ENCODE peak calls at places on chromosome 16, in six cellular contexts. T, J, X, K, A and W are unnamed samples.

GRCh38 chr16:48498761-48499600 is 111.0 kb downstream of the N4BP1 start:
- ATAC-seq in T (no peak), J (peak), X (peak), K (no peak), A (no peak), W (no peak)

GRCh38 chr16:75087040-75087979 is 29.3 kb downstream of the LDHD start:
- ATAC-seq in T (no peak), J (peak), X (peak), K (no peak), A (no peak), W (no peak)

GRCh38 chr16:35692824-35693223 is 2233.4 kb downstream of the TP53TG3F start:
- ATAC-seq in T (no peak), J (no peak), X (no peak), K (no peak), A (no peak), W (no peak)

GRCh38 chr16:89572478-89573205 is 2.9 kb upstream of the CPNE7 start:
- ATAC-seq in T (no peak), J (peak), X (no peak), K (no peak), A (no peak), W (no peak)

GRCh38 chr16:86355114-86355513 is 155.2 kb upstream of the FOXF1 start:
- ATAC-seq in T (no peak), J (no peak), X (no peak), K (no peak), A (no peak), W (no peak)

GRCh38 chr16:84416407-84417321 is 48.3 kb downstream of the ATP2C2 start:
- ATAC-seq in T (no peak), J (no peak), X (no peak), K (no peak), A (no peak), W (no peak)

GRCh38 chr16:9039208-9039607 is 52.2 kb upstream of the HAPSTR1 start:
- ATAC-seq in T (no peak), J (no peak), X (no peak), K (no peak), A (no peak), W (no peak)

GRCh38 chr16:89615176-89615575 is 1.7 kb downstream of the DPEP1 start:
- ATAC-seq in T (no peak), J (no peak), X (no peak), K (peak), A (no peak), W (no peak)

GRCh38 chr16:62940573-62940972 is 904.3 kb upstream of the CDH8 start:
- ATAC-seq in T (no peak), J (no peak), X (no peak), K (no peak), A (no peak), W (no peak)

GRCh38 chr16:58450590-58450989 is 49.4 kb upstream of the NDRG4 start:
- ATAC-seq in T (no peak), J (no peak), X (no peak), K (no peak), A (no peak), W (no peak)

GRCh38 chr16:19898924-19899604 is 14.4 kb upstream of the GPRC5B start:
- ATAC-seq in T (peak), J (peak), X (no peak), K (peak), A (peak), W (peak)

GRCh38 chr16:89519881-89520280 is 11.7 kb downstream of the SPG7 start:
- ATAC-seq in T (no peak), J (no peak), X (no peak), K (no peak), A (no peak), W (no peak)

GRCh38 chr16:11155284-11155806 is 100.7 kb downstream of the SOCS1 start:
- ATAC-seq in T (no peak), J (no peak), X (peak), K (peak), A (peak), W (peak)

GRCh38 chr16:27972500-27972899 is 91.0 kb downstream of the GSG1L start:
- ATAC-seq in T (peak), J (peak), X (no peak), K (peak), A (peak), W (peak)